ENCODE peak calls at places on chromosomes 5 and 9, in eight cellular contexts. B, O, S, F, I, T, X and C are unnamed samples.

GRCh38 chr9:97316904-97317303 is 9.4 kb downstream of the CCDC180 start:
- DNase-seq in O (no peak), I (no peak), F (no peak), X (no peak), S (no peak), T (no peak), B (no peak), C (no peak)

GRCh38 chr9:137294684-137295312 is 7.3 kb downstream of the NRARP start:
- DNase-seq in I (no peak), B (no peak), X (no peak), T (no peak), F (no peak), O (peak; percentile 11), S (no peak), C (no peak)

GRCh38 chr5:140402258-140403074 is 833 bp downstream of the ANKHD1 start:
- DNase-seq in O (peak; percentile 27), I (no peak), F (peak; percentile 54), X (peak; percentile 19), T (no peak), B (peak; percentile 23), S (no peak), C (peak; percentile 37)

GRCh38 chr5:40391642-40392041 is 288.1 kb upstream of the PTGER4 start:
- DNase-seq in S (no peak), B (no peak), I (no peak), T (no peak), X (no peak), O (no peak), F (no peak), C (no peak)

GRCh38 chr5:113489299-113489698 is 1.0 kb upstream of the MCC start:
- DNase-seq in B (peak; percentile 7), X (peak; percentile 76), T (peak; percentile 89), F (no peak), I (peak; percentile 29), S (peak; percentile 81), O (no peak), C (peak; percentile 59)

GRCh38 chr5:98763001-98763630 is 10.3 kb upstream of the RGMB start:
- DNase-seq in B (no peak), S (no peak), T (no peak), X (no peak), I (no peak), O (no peak), F (no peak), C (no peak)

GRCh38 chr9:36818965-36819870 is 214.8 kb downstream of the PAX5 start:
- DNase-seq in B (no peak), T (no peak), X (no peak), I (no peak), F (peak; percentile 42), O (peak; percentile 37), S (no peak), C (no peak)

GRCh38 chr9:114236391-114237138 is 81.2 kb downstream of the COL27A1 start:
- DNase-seq in X (no peak), T (no peak), B (no peak), O (no peak), I (no peak), F (no peak), S (no peak), C (no peak)

GRCh38 chr9:109192732-109193361 is 25.8 kb upstream of the FRRS1L start:
- DNase-seq in I (no peak), F (peak; percentile 36), T (peak; percentile 15), S (no peak), B (no peak), X (no peak), O (peak; percentile 57), C (no peak)

GRCh38 chr5:168291281-168291960 is at the start of gene WWC1:
- DNase-seq in I (peak; percentile 14), T (peak; percentile 79), O (no peak), B (no peak), X (no peak), F (no peak), S (no peak), C (no peak)

GRCh38 chr9:128153947-128154695 is 4.9 kb downstream of the LCN2 start:
- DNase-seq in S (no peak), B (no peak), I (no peak), O (no peak), X (no peak), T (no peak), F (no peak), C (no peak)

GRCh38 chr5:157855404-157855994 is 3.4 kb downstream of the CLINT1 start:
- DNase-seq in T (peak; percentile 51), B (no peak), S (no peak), I (peak; percentile 20), O (peak; percentile 14), F (peak; percentile 54), X (peak; percentile 56), C (peak; percentile 73)

GRCh38 chr5:24067208-24067607 is 559.8 kb downstream of the PRDM9 start:
- DNase-seq in T (no peak), B (no peak), I (no peak), S (no peak), F (no peak), O (no peak), X (no peak), C (no peak)

GRCh38 chr5:72392326-72392733 is 72.2 kb downstream of the PTCD2 start:
- DNase-seq in T (no peak), O (no peak), S (no peak), F (no peak), B (no peak), X (no peak), I (no peak), C (no peak)

GRCh38 chr5:110345623-110346022 is 380.8 kb downstream of the TMEM232 start:
- DNase-seq in T (no peak), O (no peak), B (no peak), I (no peak), F (no peak), S (no peak), X (no peak), C (no peak)

GRCh38 chr9:93187047-93187446 is 3.1 kb downstream of the WNK2 start:
- DNase-seq in I (no peak), T (no peak), X (no peak), S (no peak), O (no peak), B (no peak), F (no peak), C (no peak)
- H3K27me3 ChIP-seq in I (no peaks in the 10 kb centered on the region), T (no peaks in the 10 kb centered on the region), X (peaks cover 15% of the 10 kb centered on the region), S (peaks cover 62% of the 10 kb centered on the region), O (no peaks in the 10 kb centered on the region), B (no peaks in the 10 kb centered on the region), F (no peaks in the 10 kb centered on the region), C (peaks cover 23% of the 10 kb centered on the region)

GRCh38 chr5:2753452-2754409 is 2.3 kb upstream of the IRX2 start:
- DNase-seq in F (no peak), I (no peak), T (no peak), S (no peak), B (no peak), X (no peak), O (no peak), C (peak; percentile 21)
- H3K27me3 ChIP-seq in F (peaks cover 5% of the 10 kb centered on the region), I (peaks cover 49% of the 10 kb centered on the region), T (no peaks in the 10 kb centered on the region), S (peaks cover 4% of the 10 kb centered on the region), B (peaks cover 34% of the 10 kb centered on the region), X (peaks cover 91% of the 10 kb centered on the region), O (no peaks in the 10 kb centered on the region), C (peaks cover 96% of the 10 kb centered on the region)

GRCh38 chr5:1010181-1010510 is 1.5 kb downstream of the NKD2 start:
- DNase-seq in S (no peak), F (no peak), I (peak; percentile 14), B (no peak), X (no peak), O (no peak), T (no peak), C (peak; percentile 43)

GRCh38 chr5:1009359-1010180 is 968 bp downstream of the NKD2 start:
- DNase-seq in B (no peak), S (no peak), F (no peak), I (peak; percentile 12), X (no peak), T (no peak), O (no peak), C (peak; percentile 48)

GRCh38 chr5:1011741-1012315 is 3.2 kb downstream of the NKD2 start:
- DNase-seq in S (no peak), O (no peak), X (no peak), T (no peak), F (no peak), B (no peak), I (no peak), C (no peak)

GRCh38 chr5:1011226-1011631 is 2.6 kb downstream of the NKD2 start:
- DNase-seq in F (no peak), S (no peak), I (peak; percentile 15), B (no peak), O (no peak), X (no peak), T (no peak), C (no peak)

GRCh38 chr5:1010641-1011046 is 2.0 kb downstream of the NKD2 start:
- DNase-seq in S (no peak), O (no peak), I (peak; percentile 7), X (no peak), T (no peak), F (no peak), B (no peak), C (peak; percentile 48)
- H3K27me3 ChIP-seq in S (peaks cover 89% of the 10 kb centered on the region), O (no peaks in the 10 kb centered on the region), I (peaks cover 11% of the 10 kb centered on the region), X (peaks cover 36% of the 10 kb centered on the region), T (no peaks in the 10 kb centered on the region), F (peaks cover 7% of the 10 kb centered on the region), B (no peaks in the 10 kb centered on the region), C (no peaks in the 10 kb centered on the region)

DNA sequence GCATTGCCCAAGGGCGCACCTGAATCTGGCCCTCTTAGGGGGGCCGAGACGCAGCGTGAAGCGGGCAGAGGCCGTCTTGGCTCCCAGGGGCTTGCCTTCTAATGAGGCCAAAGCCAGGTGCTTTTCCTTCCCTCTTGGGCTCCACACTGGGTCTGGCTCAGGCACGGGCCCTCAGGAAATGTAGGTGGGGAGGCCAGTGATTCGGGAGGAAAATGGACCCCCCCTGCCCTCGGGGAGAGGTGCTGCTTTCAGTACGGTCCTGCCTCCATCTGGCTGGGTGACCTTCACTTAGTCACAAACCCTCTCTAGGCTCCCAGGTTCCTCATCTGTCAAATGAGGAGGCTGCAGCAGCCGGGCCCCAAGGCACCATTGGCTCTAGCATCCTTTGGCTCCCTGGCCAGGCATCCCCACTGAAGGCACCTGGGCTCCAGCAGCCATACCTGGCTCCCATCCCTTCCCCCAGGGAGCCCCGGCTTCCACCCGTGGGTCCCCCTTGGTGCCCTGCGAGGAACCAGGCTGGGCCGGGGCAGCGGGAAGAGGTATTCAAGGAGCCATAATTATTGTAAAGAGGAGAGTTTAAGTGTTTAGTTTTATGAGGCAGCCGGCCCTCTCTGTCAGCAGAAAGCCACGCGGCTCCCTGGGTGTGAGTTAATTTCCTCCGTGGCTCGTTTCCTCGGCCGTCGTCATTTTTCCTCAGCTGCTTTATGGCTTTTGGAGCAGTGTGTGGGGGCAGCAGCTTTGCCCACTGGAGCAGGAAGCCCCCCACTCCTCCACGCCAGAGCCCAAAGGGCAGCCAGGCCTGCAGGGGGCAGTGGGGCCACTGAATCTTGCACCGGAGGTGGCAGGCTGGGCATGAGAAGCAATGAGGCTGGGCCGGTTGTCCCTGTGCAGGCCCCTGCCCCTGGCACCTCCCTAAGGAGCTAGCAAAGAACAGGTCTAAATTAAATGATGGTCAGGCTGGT is 24.9 kb upstream of the UNC5A start:
- DNase-seq in T (no peak), S (no peak), I (no peak), F (no peak), O (no peak), B (no peak), X (no peak), C (no peak)
- H3K27me3 ChIP-seq in T (no peaks in the 10 kb centered on the region), S (peaks cover 9% of the 10 kb centered on the region), I (peaks cover 4% of the 10 kb centered on the region), F (no peaks in the 10 kb centered on the region), O (no peaks in the 10 kb centered on the region), B (no peaks in the 10 kb centered on the region), X (peaks cover 25% of the 10 kb centered on the region), C (no peaks in the 10 kb centered on the region)

GRCh38 chr5:73445708-73446630 is 2.6 kb downstream of the FOXD1 start:
- DNase-seq in I (no peak), X (no peak), F (no peak), S (no peak), B (no peak), O (no peak), T (no peak), C (no peak)
- H3K27me3 ChIP-seq in I (peaks cover 43% of the 10 kb centered on the region), X (peaks cover 87% of the 10 kb centered on the region), F (peaks cover 40% of the 10 kb centered on the region), S (peaks cover 28% of the 10 kb centered on the region), B (peaks cover 70% of the 10 kb centered on the region), O (peaks cover 3% of the 10 kb centered on the region), T (no peaks in the 10 kb centered on the region), C (peaks cover 91% of the 10 kb centered on the region)